ENCODE peak calls at places on chromosomes 7 and 10, in ten cellular contexts. One of them, this sample, is unnamed.

GRCh38 chr10:89171996-89172395 is 35.1 kb downstream of the CH25H start:
- DNase-seq in H54: no peak
- DNase-seq in T-cell: no peak
- DNase-seq in BJ: no peak
- DNase-seq in activated CD8-positive, alpha-beta memory T cell treated with anti-CD3 and anti-CD28 coated beads, Interleukin-2, amount 50 U/mL, for 48 hours: no peak
- DNase-seq in effector memory CD4-positive, alpha-beta T cell: no peak
- DNase-seq in NCI-H460: no peak
- DNase-seq in naive thymus-derived CD8-positive, alpha-beta T cell: no peak
- DNase-seq in activated T-helper 1 cell treated with anti-CD3 and anti-CD28 coated beads, Interleukin-12 subunit alpha, Interleukin-12 subunit beta, Interleukin-2, Interleukin-4 antibody, amounts not matched to agents 30 ng/mL and 10 ng/mL and 1 ng/mL, durations not matched to agents 14 hours and 24 hours and 36 hours: no peak
- DNase-seq in mucosa of descending colon: no peak
- DNase-seq in this sample: no peak

GRCh38 chr7:44286182-44286617 is 39.2 kb downstream of the CAMK2B start:
- DNase-seq in H54: no peak
- DNase-seq in T-cell: no peak
- DNase-seq in BJ: no peak
- DNase-seq in activated CD8-positive, alpha-beta memory T cell treated with anti-CD3 and anti-CD28 coated beads, Interleukin-2, amount 50 U/mL, for 48 hours: peak
- DNase-seq in effector memory CD4-positive, alpha-beta T cell: no peak
- DNase-seq in NCI-H460: no peak
- DNase-seq in naive thymus-derived CD8-positive, alpha-beta T cell: peak
- DNase-seq in activated T-helper 1 cell treated with anti-CD3 and anti-CD28 coated beads, Interleukin-12 subunit alpha, Interleukin-12 subunit beta, Interleukin-2, Interleukin-4 antibody, amounts not matched to agents 30 ng/mL and 10 ng/mL and 1 ng/mL, durations not matched to agents 14 hours and 24 hours and 36 hours: no peak
- DNase-seq in mucosa of descending colon: peak
- DNase-seq in this sample: peak

GRCh38 chr10:49512121-49512809 is 26.7 kb downstream of the ERCC6 start:
- DNase-seq in H54: no peak
- DNase-seq in T-cell: no peak
- DNase-seq in BJ: no peak
- DNase-seq in activated CD8-positive, alpha-beta memory T cell treated with anti-CD3 and anti-CD28 coated beads, Interleukin-2, amount 50 U/mL, for 48 hours: no peak
- DNase-seq in effector memory CD4-positive, alpha-beta T cell: no peak
- DNase-seq in NCI-H460: peak
- DNase-seq in naive thymus-derived CD8-positive, alpha-beta T cell: no peak
- DNase-seq in activated T-helper 1 cell treated with anti-CD3 and anti-CD28 coated beads, Interleukin-12 subunit alpha, Interleukin-12 subunit beta, Interleukin-2, Interleukin-4 antibody, amounts not matched to agents 30 ng/mL and 10 ng/mL and 1 ng/mL, durations not matched to agents 14 hours and 24 hours and 36 hours: no peak
- DNase-seq in mucosa of descending colon: no peak
- DNase-seq in this sample: no peak

GRCh38 chr7:71389976-71390375 is 258.0 kb downstream of the GALNT17 start:
- DNase-seq in H54: no peak
- DNase-seq in T-cell: no peak
- DNase-seq in BJ: no peak
- DNase-seq in activated CD8-positive, alpha-beta memory T cell treated with anti-CD3 and anti-CD28 coated beads, Interleukin-2, amount 50 U/mL, for 48 hours: no peak
- DNase-seq in effector memory CD4-positive, alpha-beta T cell: no peak
- DNase-seq in NCI-H460: no peak
- DNase-seq in naive thymus-derived CD8-positive, alpha-beta T cell: no peak
- DNase-seq in activated T-helper 1 cell treated with anti-CD3 and anti-CD28 coated beads, Interleukin-12 subunit alpha, Interleukin-12 subunit beta, Interleukin-2, Interleukin-4 antibody, amounts not matched to agents 30 ng/mL and 10 ng/mL and 1 ng/mL, durations not matched to agents 14 hours and 24 hours and 36 hours: no peak
- DNase-seq in mucosa of descending colon: no peak
- DNase-seq in this sample: no peak

GRCh38 chr10:101817542-101818118 is 614 bp downstream of the OGA start:
- DNase-seq in H54: peak
- DNase-seq in T-cell: no peak
- DNase-seq in BJ: peak
- DNase-seq in activated CD8-positive, alpha-beta memory T cell treated with anti-CD3 and anti-CD28 coated beads, Interleukin-2, amount 50 U/mL, for 48 hours: no peak
- DNase-seq in effector memory CD4-positive, alpha-beta T cell: peak
- DNase-seq in NCI-H460: peak
- DNase-seq in naive thymus-derived CD8-positive, alpha-beta T cell: no peak
- DNase-seq in activated T-helper 1 cell treated with anti-CD3 and anti-CD28 coated beads, Interleukin-12 subunit alpha, Interleukin-12 subunit beta, Interleukin-2, Interleukin-4 antibody, amounts not matched to agents 30 ng/mL and 10 ng/mL and 1 ng/mL, durations not matched to agents 14 hours and 24 hours and 36 hours: no peak
- DNase-seq in mucosa of descending colon: peak
- DNase-seq in this sample: no peak

GRCh38 chr7:13988011-13988410 is 1.5 kb downstream of the ETV1 start:
- DNase-seq in H54: no peak
- DNase-seq in T-cell: no peak
- DNase-seq in BJ: no peak
- DNase-seq in activated CD8-positive, alpha-beta memory T cell treated with anti-CD3 and anti-CD28 coated beads, Interleukin-2, amount 50 U/mL, for 48 hours: no peak
- DNase-seq in effector memory CD4-positive, alpha-beta T cell: no peak
- DNase-seq in NCI-H460: no peak
- DNase-seq in naive thymus-derived CD8-positive, alpha-beta T cell: no peak
- DNase-seq in activated T-helper 1 cell treated with anti-CD3 and anti-CD28 coated beads, Interleukin-12 subunit alpha, Interleukin-12 subunit beta, Interleukin-2, Interleukin-4 antibody, amounts not matched to agents 30 ng/mL and 10 ng/mL and 1 ng/mL, durations not matched to agents 14 hours and 24 hours and 36 hours: no peak
- DNase-seq in mucosa of descending colon: no peak
- DNase-seq in this sample: no peak

GRCh38 chr10:101725296-101725695 is 30.3 kb upstream of the FBXW4 start:
- DNase-seq in H54: no peak
- DNase-seq in T-cell: no peak
- DNase-seq in BJ: no peak
- DNase-seq in activated CD8-positive, alpha-beta memory T cell treated with anti-CD3 and anti-CD28 coated beads, Interleukin-2, amount 50 U/mL, for 48 hours: no peak
- DNase-seq in effector memory CD4-positive, alpha-beta T cell: no peak
- DNase-seq in NCI-H460: no peak
- DNase-seq in naive thymus-derived CD8-positive, alpha-beta T cell: no peak
- DNase-seq in activated T-helper 1 cell treated with anti-CD3 and anti-CD28 coated beads, Interleukin-12 subunit alpha, Interleukin-12 subunit beta, Interleukin-2, Interleukin-4 antibody, amounts not matched to agents 30 ng/mL and 10 ng/mL and 1 ng/mL, durations not matched to agents 14 hours and 24 hours and 36 hours: no peak
- DNase-seq in mucosa of descending colon: no peak
- DNase-seq in this sample: no peak

GRCh38 chr10:114042895-114043531 is 653 bp upstream of the ADRB1 start:
- DNase-seq in H54: peak
- DNase-seq in T-cell: no peak
- DNase-seq in BJ: no peak
- DNase-seq in activated CD8-positive, alpha-beta memory T cell treated with anti-CD3 and anti-CD28 coated beads, Interleukin-2, amount 50 U/mL, for 48 hours: peak
- DNase-seq in effector memory CD4-positive, alpha-beta T cell: no peak
- DNase-seq in NCI-H460: peak
- DNase-seq in naive thymus-derived CD8-positive, alpha-beta T cell: no peak
- DNase-seq in activated T-helper 1 cell treated with anti-CD3 and anti-CD28 coated beads, Interleukin-12 subunit alpha, Interleukin-12 subunit beta, Interleukin-2, Interleukin-4 antibody, amounts not matched to agents 30 ng/mL and 10 ng/mL and 1 ng/mL, durations not matched to agents 14 hours and 24 hours and 36 hours: no peak
- DNase-seq in mucosa of descending colon: peak
- DNase-seq in this sample: peak

GRCh38 chr7:20826243-20826642 is 39.6 kb upstream of the SP8 start:
- DNase-seq in H54: no peak
- DNase-seq in T-cell: no peak
- DNase-seq in BJ: no peak
- DNase-seq in activated CD8-positive, alpha-beta memory T cell treated with anti-CD3 and anti-CD28 coated beads, Interleukin-2, amount 50 U/mL, for 48 hours: no peak
- DNase-seq in effector memory CD4-positive, alpha-beta T cell: no peak
- DNase-seq in NCI-H460: no peak
- DNase-seq in naive thymus-derived CD8-positive, alpha-beta T cell: no peak
- DNase-seq in activated T-helper 1 cell treated with anti-CD3 and anti-CD28 coated beads, Interleukin-12 subunit alpha, Interleukin-12 subunit beta, Interleukin-2, Interleukin-4 antibody, amounts not matched to agents 30 ng/mL and 10 ng/mL and 1 ng/mL, durations not matched to agents 14 hours and 24 hours and 36 hours: no peak
- DNase-seq in mucosa of descending colon: no peak
- DNase-seq in this sample: no peak

GRCh38 chr7:106089647-106090046 is 22.5 kb downstream of the SYPL1 start:
- DNase-seq in H54: no peak
- DNase-seq in T-cell: no peak
- DNase-seq in BJ: no peak
- DNase-seq in activated CD8-positive, alpha-beta memory T cell treated with anti-CD3 and anti-CD28 coated beads, Interleukin-2, amount 50 U/mL, for 48 hours: no peak
- DNase-seq in effector memory CD4-positive, alpha-beta T cell: no peak
- DNase-seq in NCI-H460: no peak
- DNase-seq in naive thymus-derived CD8-positive, alpha-beta T cell: no peak
- DNase-seq in activated T-helper 1 cell treated with anti-CD3 and anti-CD28 coated beads, Interleukin-12 subunit alpha, Interleukin-12 subunit beta, Interleukin-2, Interleukin-4 antibody, amounts not matched to agents 30 ng/mL and 10 ng/mL and 1 ng/mL, durations not matched to agents 14 hours and 24 hours and 36 hours: no peak
- DNase-seq in mucosa of descending colon: no peak
- DNase-seq in this sample: no peak

GRCh38 chr10:96236876-96237275 is 34.5 kb downstream of the BLNK start:
- DNase-seq in H54: no peak
- DNase-seq in T-cell: no peak
- DNase-seq in BJ: no peak
- DNase-seq in activated CD8-positive, alpha-beta memory T cell treated with anti-CD3 and anti-CD28 coated beads, Interleukin-2, amount 50 U/mL, for 48 hours: no peak
- DNase-seq in effector memory CD4-positive, alpha-beta T cell: no peak
- DNase-seq in NCI-H460: no peak
- DNase-seq in naive thymus-derived CD8-positive, alpha-beta T cell: no peak
- DNase-seq in activated T-helper 1 cell treated with anti-CD3 and anti-CD28 coated beads, Interleukin-12 subunit alpha, Interleukin-12 subunit beta, Interleukin-2, Interleukin-4 antibody, amounts not matched to agents 30 ng/mL and 10 ng/mL and 1 ng/mL, durations not matched to agents 14 hours and 24 hours and 36 hours: no peak
- DNase-seq in mucosa of descending colon: no peak
- DNase-seq in this sample: no peak

GRCh38 chr7:158377800-158378623 is 209.6 kb downstream of the PTPRN2 start:
- DNase-seq in H54: no peak
- DNase-seq in T-cell: no peak
- DNase-seq in BJ: no peak
- DNase-seq in activated CD8-positive, alpha-beta memory T cell treated with anti-CD3 and anti-CD28 coated beads, Interleukin-2, amount 50 U/mL, for 48 hours: no peak
- DNase-seq in effector memory CD4-positive, alpha-beta T cell: no peak
- DNase-seq in NCI-H460: no peak
- DNase-seq in naive thymus-derived CD8-positive, alpha-beta T cell: no peak
- DNase-seq in activated T-helper 1 cell treated with anti-CD3 and anti-CD28 coated beads, Interleukin-12 subunit alpha, Interleukin-12 subunit beta, Interleukin-2, Interleukin-4 antibody, amounts not matched to agents 30 ng/mL and 10 ng/mL and 1 ng/mL, durations not matched to agents 14 hours and 24 hours and 36 hours: no peak
- DNase-seq in mucosa of descending colon: no peak
- DNase-seq in this sample: no peak

GRCh38 chr10:47396311-47396717 is 12.2 kb upstream of the ZNF488 start:
- DNase-seq in H54: no peak
- DNase-seq in T-cell: no peak
- DNase-seq in BJ: no peak
- DNase-seq in activated CD8-positive, alpha-beta memory T cell treated with anti-CD3 and anti-CD28 coated beads, Interleukin-2, amount 50 U/mL, for 48 hours: no peak
- DNase-seq in effector memory CD4-positive, alpha-beta T cell: no peak
- DNase-seq in NCI-H460: no peak
- DNase-seq in naive thymus-derived CD8-positive, alpha-beta T cell: no peak
- DNase-seq in activated T-helper 1 cell treated with anti-CD3 and anti-CD28 coated beads, Interleukin-12 subunit alpha, Interleukin-12 subunit beta, Interleukin-2, Interleukin-4 antibody, amounts not matched to agents 30 ng/mL and 10 ng/mL and 1 ng/mL, durations not matched to agents 14 hours and 24 hours and 36 hours: no peak
- DNase-seq in mucosa of descending colon: no peak
- DNase-seq in this sample: no peak

GRCh38 chr7:98329100-98329871 is 47.8 kb downstream of the BRI3 start:
- DNase-seq in H54: no peak
- DNase-seq in T-cell: no peak
- DNase-seq in BJ: no peak
- DNase-seq in activated CD8-positive, alpha-beta memory T cell treated with anti-CD3 and anti-CD28 coated beads, Interleukin-2, amount 50 U/mL, for 48 hours: no peak
- DNase-seq in effector memory CD4-positive, alpha-beta T cell: no peak
- DNase-seq in NCI-H460: no peak
- DNase-seq in naive thymus-derived CD8-positive, alpha-beta T cell: no peak
- DNase-seq in activated T-helper 1 cell treated with anti-CD3 and anti-CD28 coated beads, Interleukin-12 subunit alpha, Interleukin-12 subunit beta, Interleukin-2, Interleukin-4 antibody, amounts not matched to agents 30 ng/mL and 10 ng/mL and 1 ng/mL, durations not matched to agents 14 hours and 24 hours and 36 hours: no peak
- DNase-seq in mucosa of descending colon: no peak
- DNase-seq in this sample: no peak

GRCh38 chr10:62386401-62387320 is 12.5 kb downstream of the ZNF365 start:
- DNase-seq in H54: no peak
- DNase-seq in T-cell: no peak
- DNase-seq in BJ: no peak
- DNase-seq in activated CD8-positive, alpha-beta memory T cell treated with anti-CD3 and anti-CD28 coated beads, Interleukin-2, amount 50 U/mL, for 48 hours: no peak
- DNase-seq in effector memory CD4-positive, alpha-beta T cell: no peak
- DNase-seq in NCI-H460: peak
- DNase-seq in naive thymus-derived CD8-positive, alpha-beta T cell: no peak
- DNase-seq in activated T-helper 1 cell treated with anti-CD3 and anti-CD28 coated beads, Interleukin-12 subunit alpha, Interleukin-12 subunit beta, Interleukin-2, Interleukin-4 antibody, amounts not matched to agents 30 ng/mL and 10 ng/mL and 1 ng/mL, durations not matched to agents 14 hours and 24 hours and 36 hours: no peak
- DNase-seq in mucosa of descending colon: no peak
- DNase-seq in this sample: no peak

GRCh38 chr10:120477723-120478270 is 20.8 kb downstream of the PLPP4 start:
- DNase-seq in H54: no peak
- DNase-seq in T-cell: no peak
- DNase-seq in BJ: no peak
- DNase-seq in activated CD8-positive, alpha-beta memory T cell treated with anti-CD3 and anti-CD28 coated beads, Interleukin-2, amount 50 U/mL, for 48 hours: no peak
- DNase-seq in effector memory CD4-positive, alpha-beta T cell: no peak
- DNase-seq in NCI-H460: no peak
- DNase-seq in naive thymus-derived CD8-positive, alpha-beta T cell: no peak
- DNase-seq in activated T-helper 1 cell treated with anti-CD3 and anti-CD28 coated beads, Interleukin-12 subunit alpha, Interleukin-12 subunit beta, Interleukin-2, Interleukin-4 antibody, amounts not matched to agents 30 ng/mL and 10 ng/mL and 1 ng/mL, durations not matched to agents 14 hours and 24 hours and 36 hours: no peak
- DNase-seq in mucosa of descending colon: no peak
- DNase-seq in this sample: no peak

GRCh38 chr7:135965602-135966001 is 11.6 kb downstream of the MTPN start:
- DNase-seq in H54: no peak
- DNase-seq in T-cell: no peak
- DNase-seq in BJ: no peak
- DNase-seq in activated CD8-positive, alpha-beta memory T cell treated with anti-CD3 and anti-CD28 coated beads, Interleukin-2, amount 50 U/mL, for 48 hours: no peak
- DNase-seq in effector memory CD4-positive, alpha-beta T cell: no peak
- DNase-seq in NCI-H460: no peak
- DNase-seq in naive thymus-derived CD8-positive, alpha-beta T cell: no peak
- DNase-seq in activated T-helper 1 cell treated with anti-CD3 and anti-CD28 coated beads, Interleukin-12 subunit alpha, Interleukin-12 subunit beta, Interleukin-2, Interleukin-4 antibody, amounts not matched to agents 30 ng/mL and 10 ng/mL and 1 ng/mL, durations not matched to agents 14 hours and 24 hours and 36 hours: no peak
- DNase-seq in mucosa of descending colon: no peak
- DNase-seq in this sample: no peak

GRCh38 chr7:30844916-30845315 is 66.7 kb upstream of the AQP1 start:
- DNase-seq in H54: no peak
- DNase-seq in T-cell: no peak
- DNase-seq in BJ: no peak
- DNase-seq in activated CD8-positive, alpha-beta memory T cell treated with anti-CD3 and anti-CD28 coated beads, Interleukin-2, amount 50 U/mL, for 48 hours: no peak
- DNase-seq in effector memory CD4-positive, alpha-beta T cell: no peak
- DNase-seq in NCI-H460: no peak
- DNase-seq in naive thymus-derived CD8-positive, alpha-beta T cell: no peak
- DNase-seq in activated T-helper 1 cell treated with anti-CD3 and anti-CD28 coated beads, Interleukin-12 subunit alpha, Interleukin-12 subunit beta, Interleukin-2, Interleukin-4 antibody, amounts not matched to agents 30 ng/mL and 10 ng/mL and 1 ng/mL, durations not matched to agents 14 hours and 24 hours and 36 hours: no peak
- DNase-seq in mucosa of descending colon: no peak
- DNase-seq in this sample: no peak

GRCh38 chr7:22432203-22432718 is 67.7 kb downstream of the STEAP1B start:
- DNase-seq in H54: no peak
- DNase-seq in T-cell: no peak
- DNase-seq in BJ: no peak
- DNase-seq in activated CD8-positive, alpha-beta memory T cell treated with anti-CD3 and anti-CD28 coated beads, Interleukin-2, amount 50 U/mL, for 48 hours: no peak
- DNase-seq in effector memory CD4-positive, alpha-beta T cell: no peak
- DNase-seq in NCI-H460: no peak
- DNase-seq in naive thymus-derived CD8-positive, alpha-beta T cell: no peak
- DNase-seq in activated T-helper 1 cell treated with anti-CD3 and anti-CD28 coated beads, Interleukin-12 subunit alpha, Interleukin-12 subunit beta, Interleukin-2, Interleukin-4 antibody, amounts not matched to agents 30 ng/mL and 10 ng/mL and 1 ng/mL, durations not matched to agents 14 hours and 24 hours and 36 hours: no peak
- DNase-seq in mucosa of descending colon: no peak
- DNase-seq in this sample: no peak

This sample was measured in 8988T.